ENCODE peak calls at places on chromosomes 16 and 17, in four cellular contexts. One of them, this sample, is unnamed.

GRCh38 chr16:88856122-88856827 is 472 bp downstream of the GALNS start:
- DNase-seq in amniotic epithelial cell: no peak
- DNase-seq in iPS-NIHi11: peak
- DNase-seq in activated naive CD8-positive, alpha-beta T cell treated with anti-CD3 and anti-CD28 coated beads, Interleukin-2, amount 50 U/mL, for 16 hours: no peak
- DNase-seq in this sample: no peak

GRCh38 chr17:50708050-50709000 is 611 bp upstream of the ANKRD40 start:
- DNase-seq in amniotic epithelial cell: no peak
- DNase-seq in iPS-NIHi11: no peak
- DNase-seq in activated naive CD8-positive, alpha-beta T cell treated with anti-CD3 and anti-CD28 coated beads, Interleukin-2, amount 50 U/mL, for 16 hours: no peak
- DNase-seq in this sample: no peak

GRCh38 chr17:80105762-80106161 is 4.4 kb downstream of the GAA start:
- DNase-seq in amniotic epithelial cell: no peak
- DNase-seq in iPS-NIHi11: no peak
- DNase-seq in activated naive CD8-positive, alpha-beta T cell treated with anti-CD3 and anti-CD28 coated beads, Interleukin-2, amount 50 U/mL, for 16 hours: no peak
- DNase-seq in this sample: no peak

GRCh38 chr17:60077226-60077625 is 1.5 kb downstream of the HEATR6 start:
- DNase-seq in amniotic epithelial cell: no peak
- DNase-seq in iPS-NIHi11: no peak
- DNase-seq in activated naive CD8-positive, alpha-beta T cell treated with anti-CD3 and anti-CD28 coated beads, Interleukin-2, amount 50 U/mL, for 16 hours: no peak
- DNase-seq in this sample: no peak

GRCh38 chr16:64416232-64417010 is 705.4 kb downstream of the CDH11 start:
- DNase-seq in amniotic epithelial cell: peak
- DNase-seq in iPS-NIHi11: no peak
- DNase-seq in activated naive CD8-positive, alpha-beta T cell treated with anti-CD3 and anti-CD28 coated beads, Interleukin-2, amount 50 U/mL, for 16 hours: no peak
- DNase-seq in this sample: no peak

GRCh38 chr17:48500435-48501426 is 30.1 kb downstream of the HOXB1 start:
- DNase-seq in amniotic epithelial cell: peak
- DNase-seq in iPS-NIHi11: no peak
- DNase-seq in activated naive CD8-positive, alpha-beta T cell treated with anti-CD3 and anti-CD28 coated beads, Interleukin-2, amount 50 U/mL, for 16 hours: no peak
- DNase-seq in this sample: peak

GRCh38 chr17:20095366-20096080 is 86.4 kb downstream of the SPECC1 start:
- DNase-seq in amniotic epithelial cell: no peak
- DNase-seq in iPS-NIHi11: peak
- DNase-seq in activated naive CD8-positive, alpha-beta T cell treated with anti-CD3 and anti-CD28 coated beads, Interleukin-2, amount 50 U/mL, for 16 hours: no peak
- DNase-seq in this sample: peak

GRCh38 chr17:37848690-37849616 is 75.3 kb upstream of the TBC1D3K start:
- DNase-seq in amniotic epithelial cell: peak
- DNase-seq in iPS-NIHi11: no peak
- DNase-seq in activated naive CD8-positive, alpha-beta T cell treated with anti-CD3 and anti-CD28 coated beads, Interleukin-2, amount 50 U/mL, for 16 hours: no peak
- DNase-seq in this sample: peak

GRCh38 chr17:77147357-77147801 is 6.6 kb downstream of the SEC14L1 start:
- DNase-seq in amniotic epithelial cell: no peak
- DNase-seq in iPS-NIHi11: no peak
- DNase-seq in activated naive CD8-positive, alpha-beta T cell treated with anti-CD3 and anti-CD28 coated beads, Interleukin-2, amount 50 U/mL, for 16 hours: no peak
- DNase-seq in this sample: peak

GRCh38 chr16:2926660-2927646 is 15.2 kb downstream of the FLYWCH1 start:
- DNase-seq in amniotic epithelial cell: peak
- DNase-seq in iPS-NIHi11: peak
- DNase-seq in activated naive CD8-positive, alpha-beta T cell treated with anti-CD3 and anti-CD28 coated beads, Interleukin-2, amount 50 U/mL, for 16 hours: peak
- DNase-seq in this sample: peak

GRCh38 chr17:82889496-82890338 is 49.9 kb upstream of the ZNF750 start:
- DNase-seq in amniotic epithelial cell: no peak
- DNase-seq in iPS-NIHi11: peak
- DNase-seq in activated naive CD8-positive, alpha-beta T cell treated with anti-CD3 and anti-CD28 coated beads, Interleukin-2, amount 50 U/mL, for 16 hours: no peak
- DNase-seq in this sample: peak

GRCh38 chr17:4739122-4740024 is at the start of the genes CXCL16 and ZMYND15:
- DNase-seq in amniotic epithelial cell: peak
- DNase-seq in iPS-NIHi11: peak
- DNase-seq in activated naive CD8-positive, alpha-beta T cell treated with anti-CD3 and anti-CD28 coated beads, Interleukin-2, amount 50 U/mL, for 16 hours: no peak
- DNase-seq in this sample: peak

GRCh38 chr17:80845863-80846671 is 145.6 kb upstream of the CHMP6 start:
- DNase-seq in amniotic epithelial cell: no peak
- DNase-seq in iPS-NIHi11: no peak
- DNase-seq in activated naive CD8-positive, alpha-beta T cell treated with anti-CD3 and anti-CD28 coated beads, Interleukin-2, amount 50 U/mL, for 16 hours: no peak
- DNase-seq in this sample: no peak

GRCh38 chr17:47789611-47790520 is 31.7 kb downstream of the OSBPL7 start:
- DNase-seq in amniotic epithelial cell: peak
- DNase-seq in iPS-NIHi11: peak
- DNase-seq in activated naive CD8-positive, alpha-beta T cell treated with anti-CD3 and anti-CD28 coated beads, Interleukin-2, amount 50 U/mL, for 16 hours: no peak
- DNase-seq in this sample: peak

GRCh38 chr17:27797390-27798091 is 2.8 kb downstream of the NOS2 start:
- DNase-seq in amniotic epithelial cell: no peak
- DNase-seq in iPS-NIHi11: peak
- DNase-seq in activated naive CD8-positive, alpha-beta T cell treated with anti-CD3 and anti-CD28 coated beads, Interleukin-2, amount 50 U/mL, for 16 hours: no peak
- DNase-seq in this sample: peak

GRCh38 chr17:74008196-74008595 is 195.3 kb upstream of the RPL38 start:
- DNase-seq in amniotic epithelial cell: no peak
- DNase-seq in iPS-NIHi11: peak
- DNase-seq in activated naive CD8-positive, alpha-beta T cell treated with anti-CD3 and anti-CD28 coated beads, Interleukin-2, amount 50 U/mL, for 16 hours: no peak
- DNase-seq in this sample: peak

GRCh38 chr17:40071720-40072480 is 9.1 kb downstream of the THRA start:
- DNase-seq in amniotic epithelial cell: peak
- DNase-seq in iPS-NIHi11: no peak
- DNase-seq in activated naive CD8-positive, alpha-beta T cell treated with anti-CD3 and anti-CD28 coated beads, Interleukin-2, amount 50 U/mL, for 16 hours: no peak
- DNase-seq in this sample: peak

GRCh38 chr16:62249069-62249468 is 212.8 kb upstream of the CDH8 start:
- DNase-seq in amniotic epithelial cell: no peak
- DNase-seq in iPS-NIHi11: no peak
- DNase-seq in activated naive CD8-positive, alpha-beta T cell treated with anti-CD3 and anti-CD28 coated beads, Interleukin-2, amount 50 U/mL, for 16 hours: no peak
- DNase-seq in this sample: no peak

GRCh38 chr16:67183284-67183626 is 508 bp downstream of the MATCAP1 start:
- DNase-seq in amniotic epithelial cell: no peak
- DNase-seq in iPS-NIHi11: no peak
- DNase-seq in activated naive CD8-positive, alpha-beta T cell treated with anti-CD3 and anti-CD28 coated beads, Interleukin-2, amount 50 U/mL, for 16 hours: no peak
- DNase-seq in this sample: no peak

GRCh38 chr16:3095869-3096268 is 3.2 kb downstream of the ZSCAN10 start:
- DNase-seq in amniotic epithelial cell: no peak
- DNase-seq in iPS-NIHi11: no peak
- DNase-seq in activated naive CD8-positive, alpha-beta T cell treated with anti-CD3 and anti-CD28 coated beads, Interleukin-2, amount 50 U/mL, for 16 hours: no peak
- DNase-seq in this sample: no peak

GRCh38 chr16:89168381-89169189 is 3.0 kb upstream of the CDH15 start:
- DNase-seq in amniotic epithelial cell: no peak
- DNase-seq in iPS-NIHi11: no peak
- DNase-seq in activated naive CD8-positive, alpha-beta T cell treated with anti-CD3 and anti-CD28 coated beads, Interleukin-2, amount 50 U/mL, for 16 hours: no peak
- DNase-seq in this sample: no peak

GRCh38 chr17:17751489-17751995 is 70.3 kb downstream of the RAI1 start:
- DNase-seq in amniotic epithelial cell: no peak
- DNase-seq in iPS-NIHi11: no peak
- DNase-seq in activated naive CD8-positive, alpha-beta T cell treated with anti-CD3 and anti-CD28 coated beads, Interleukin-2, amount 50 U/mL, for 16 hours: no peak
- DNase-seq in this sample: no peak

GRCh38 chr16:8708546-8708945 is 34.1 kb downstream of the ABAT start:
- DNase-seq in amniotic epithelial cell: no peak
- DNase-seq in iPS-NIHi11: no peak
- DNase-seq in activated naive CD8-positive, alpha-beta T cell treated with anti-CD3 and anti-CD28 coated beads, Interleukin-2, amount 50 U/mL, for 16 hours: no peak
- DNase-seq in this sample: no peak

GRCh38 chr16:4364196-4365013 is 7.2 kb upstream of the VASN start:
- DNase-seq in amniotic epithelial cell: no peak
- DNase-seq in iPS-NIHi11: no peak
- DNase-seq in activated naive CD8-positive, alpha-beta T cell treated with anti-CD3 and anti-CD28 coated beads, Interleukin-2, amount 50 U/mL, for 16 hours: no peak
- DNase-seq in this sample: no peak

GRCh38 chr17:46173153-46173552 is 20.1 kb downstream of the KANSL1 start:
- DNase-seq in amniotic epithelial cell: no peak
- DNase-seq in iPS-NIHi11: no peak
- DNase-seq in activated naive CD8-positive, alpha-beta T cell treated with anti-CD3 and anti-CD28 coated beads, Interleukin-2, amount 50 U/mL, for 16 hours: no peak
- DNase-seq in this sample: no peak